ENCODE peak calls at places on chromosome 19, in six cellular contexts. V is OCI-LY7, Q is IMR-90, P is mammary epithelial cell, F is PC-9, U is keratinocyte. E is an unnamed sample. For H4K20me1, the result is how much of the 10 kb centered on the place peaks cover.

GRCh38 chr19:42407085-42407815 is 17.2 kb upstream of the CNFN start:
- DNase-seq in V (no peak), Q (no peak), P (no peak), U (no peak), F (no peak), E (no peak)

GRCh38 chr19:44723952-44724319 is 24.6 kb upstream of the BCL3 start:
- DNase-seq in Q (peak), U (no peak), F (peak), V (peak), P (peak), E (peak)

GRCh38 chr19:53506728-53507127 is 31.2 kb upstream of the ZNF331 start:
- DNase-seq in Q (no peak), F (no peak), V (no peak), U (no peak), P (no peak), E (no peak)

GRCh38 chr19:31301306-31301980 is 47.8 kb downstream of the TSHZ3 start:
- DNase-seq in V (no peak), F (no peak), P (no peak), Q (no peak), U (no peak), E (no peak)

GRCh38 chr19:5138606-5139594 is 170.0 kb downstream of the KDM4B start:
- DNase-seq in Q (peak), U (no peak), P (peak), V (no peak), F (no peak), E (no peak)

GRCh38 chr19:7349961-7350711 is 1.4 kb downstream of the ARHGEF18 start:
- DNase-seq in F (no peak), U (no peak), V (peak), Q (no peak), P (no peak), E (no peak)

GRCh38 chr19:13920940-13921744 is 15.1 kb downstream of the CC2D1A start:
- DNase-seq in Q (peak), F (peak), U (no peak), V (peak), P (peak), E (peak)

GRCh38 chr19:50548191-50549058 is 19.8 kb downstream of the LRRC4B start:
- DNase-seq in V (no peak), P (no peak), F (no peak), Q (no peak), U (no peak), E (no peak)

GRCh38 chr19:611506-611869 is 21.8 kb downstream of the HCN2 start:
- DNase-seq in U (peak), F (no peak), P (peak), V (no peak), Q (peak), E (no peak)

GRCh38 chr19:33388231-33388816 is 14.8 kb downstream of the CEBPG start:
- DNase-seq in V (no peak), F (no peak), P (no peak), Q (no peak), U (no peak), E (no peak)

GRCh38 chr19:22144394-22144793 is 52.4 kb downstream of the ZNF676 start:
- DNase-seq in V (peak), P (peak), Q (peak), F (no peak), U (no peak), E (peak)

GRCh38 chr19:18464646-18465045 is 26.7 kb upstream of the ISYNA1 start:
- DNase-seq in V (no peak), P (no peak), U (no peak), F (no peak), Q (peak), E (no peak)

GRCh38 chr19:5178841-5179625 is 161.6 kb downstream of the PTPRS start:
- DNase-seq in U (no peak), F (no peak), P (no peak), Q (no peak), V (no peak), E (no peak)

GRCh38 chr19:38693380-38694223 is 46.2 kb downstream of the ACTN4 start:
- DNase-seq in F (peak), U (peak), Q (peak), V (peak), P (peak), E (peak)

GRCh38 chr19:18503971-18504885 is 17.6 kb downstream of the ELL start:
- DNase-seq in F (no peak), U (no peak), P (no peak), V (no peak), Q (no peak), E (no peak)

GRCh38 chr19:21484631-21485030 is 20.8 kb upstream of the ZNF429 start:
- DNase-seq in V (no peak), P (no peak), Q (no peak), U (no peak), F (no peak), E (no peak)

GRCh38 chr19:29752450-29753025 is 37.5 kb upstream of the C19orf12 start:
- DNase-seq in V (no peak), Q (no peak), F (no peak), P (no peak), U (no peak), E (no peak)

GRCh38 chr19:30792561-30793505 is 420.6 kb downstream of the ZNF536 start:
- DNase-seq in P (no peak), Q (no peak), V (no peak), U (no peak), F (no peak), E (no peak)

GRCh38 chr19:5811117-5811516 is 6.2 kb downstream of the NRTN start:
- DNase-seq in Q (no peak), V (no peak), F (no peak), P (no peak), U (no peak), E (no peak)

GRCh38 chr19:37867831-37868230 is 38.6 kb downstream of the WDR87 start:
- DNase-seq in Q (peak), U (peak), V (no peak), P (peak), F (peak), E (no peak)

GRCh38 chr19:39913682-39914333 is 20.6 kb downstream of the FCGBP start:
- DNase-seq in V (no peak), F (no peak), P (no peak), Q (no peak), U (no peak), E (no peak)

GRCh38 chr19:917323-918151 is at the start of gene KISS1R:
- DNase-seq in V (peak), P (no peak), F (no peak), Q (peak), U (no peak), E (peak)

GRCh38 chr19:1110809-1111640 is 7.2 kb downstream of the GPX4 start:
- DNase-seq in V (no peak), Q (no peak), U (no peak), P (no peak), F (peak), E (no peak)

GRCh38 chr19:33447336-33448158 is 74.0 kb downstream of the CEBPG start:
- DNase-seq in F (no peak), Q (no peak), V (no peak), U (no peak), P (no peak), E (no peak)

GRCh38 chr19:49857061-49857833 is 6.3 kb downstream of the PTOV1 start:
- DNase-seq in F (no peak), P (no peak), Q (no peak), U (no peak), V (no peak), E (no peak)

GRCh38 chr19:48591021-48591420 is 15.5 kb upstream of the SPACA4 start:
- DNase-seq in P (no peak), U (no peak), F (no peak), V (no peak), Q (no peak), E (peak)

GRCh38 chr19:58093071-58093470 is 5.0 kb downstream of the ZSCAN18 start:
- DNase-seq in Q (no peak), F (no peak), U (no peak), V (no peak), P (no peak), E (no peak)

GRCh38 chr19:58088521-58089052 is 9.4 kb downstream of the ZSCAN18 start:
- DNase-seq in F (no peak), U (no peak), P (no peak), V (no peak), Q (no peak), E (no peak)

GRCh38 chr19:58095328-58095727 is 2.7 kb downstream of the ZSCAN18 start:
- DNase-seq in V (no peak), U (no peak), P (no peak), F (no peak), Q (no peak), E (no peak)

GRCh38 chr19:58089846-58090245 is 8.2 kb downstream of the ZSCAN18 start:
- DNase-seq in V (no peak), P (no peak), F (no peak), Q (no peak), U (no peak), E (no peak)

GRCh38 chr19:58091251-58091995 is 6.6 kb downstream of the ZSCAN18 start:
- DNase-seq in P (no peak), Q (no peak), V (no peak), F (no peak), U (no peak), E (peak)
- H4K20me1 ChIP-seq in P (under half), Q (under half), V (under half), F (under half), U (under half), E (under half)

GRCh38 chr19:54889566-54889965 is 15.5 kb downstream of the FCAR start:
- DNase-seq in U (no peak), F (no peak), Q (no peak), V (no peak), P (no peak), E (no peak)
- H4K20me1 ChIP-seq in U (under half), F (under half), Q (under half), V (under half), P (under half), E (under half)

GRCh38 chr19:3100747-3101730 is 6.9 kb downstream of the GNA11 start:
- DNase-seq in F (no peak), U (no peak), V (no peak), Q (no peak), P (no peak), E (no peak)
- H4K20me1 ChIP-seq in F (under half), U (under half), V (under half), Q (half or more), P (under half), E (under half)

GRCh38 chr19:10961073-10961762 is 388 bp downstream of the SMARCA4 start:
- DNase-seq in F (no peak), V (peak), Q (no peak), U (no peak), P (no peak), E (peak)

GRCh38 chr19:10964903-10965302 is 4.1 kb downstream of the SMARCA4 start:
- DNase-seq in U (no peak), P (no peak), Q (no peak), F (no peak), V (no peak), E (no peak)

GRCh38 chr19:10961763-10962536 is 1.1 kb downstream of the SMARCA4 start:
- DNase-seq in U (no peak), P (no peak), F (no peak), Q (peak), V (peak), E (no peak)

GRCh38 chr19:10963865-10964264 is 3.0 kb downstream of the SMARCA4 start:
- DNase-seq in F (no peak), U (no peak), Q (no peak), P (no peak), V (no peak), E (no peak)

GRCh38 chr19:10962863-10963262 is 2.0 kb downstream of the SMARCA4 start:
- DNase-seq in F (no peak), P (no peak), V (no peak), U (no peak), Q (no peak), E (no peak)
- H4K20me1 ChIP-seq in F (under half), P (under half), V (under half), U (under half), Q (under half), E (under half)

GRCh38 chr19:52214241-52214640 is 24.4 kb downstream of the PPP2R1A start:
- DNase-seq in Q (peak), F (peak), P (no peak), V (no peak), U (no peak), E (no peak)

GRCh38 chr19:52206481-52206880 is 16.6 kb downstream of the PPP2R1A start:
- DNase-seq in P (no peak), V (no peak), U (no peak), Q (no peak), F (no peak), E (no peak)

GRCh38 chr19:52212572-52213255 is 22.9 kb downstream of the PPP2R1A start:
- DNase-seq in U (no peak), F (peak), Q (no peak), P (no peak), V (no peak), E (no peak)

GRCh38 chr19:52211926-52212571 is 22.2 kb downstream of the PPP2R1A start:
- DNase-seq in F (no peak), Q (no peak), V (no peak), U (no peak), P (no peak), E (no peak)

DNA sequence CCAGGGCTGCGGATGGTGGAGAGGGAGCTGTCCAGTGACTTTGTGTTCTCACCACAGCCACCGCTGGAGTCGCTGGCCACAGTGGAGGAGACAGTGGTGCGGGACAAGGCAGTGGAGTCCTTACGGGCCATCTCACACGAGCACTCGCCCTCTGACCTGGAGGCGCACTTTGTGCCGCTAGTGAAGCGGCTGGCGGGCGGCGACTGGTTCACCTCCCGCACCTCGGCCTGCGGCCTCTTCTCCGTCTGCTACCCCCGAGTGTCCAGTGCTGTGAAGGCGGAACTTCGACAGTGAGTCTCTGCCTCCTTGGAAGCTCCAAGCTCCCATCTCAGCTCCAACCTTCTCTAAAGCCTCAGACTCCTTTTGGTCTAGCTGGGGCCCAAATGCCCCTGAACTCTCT is 21.4 kb downstream of the PPP2R1A start:
- DNase-seq in V (no peak), Q (no peak), F (no peak), U (no peak), P (no peak), E (no peak)
- H4K20me1 ChIP-seq in V (under half), Q (under half), F (under half), U (under half), P (under half), E (under half)

GRCh38 chr19:28514166-28514565 is 698.8 kb downstream of the UQCRFS1 start:
- DNase-seq in U (no peak), V (no peak), P (no peak), Q (no peak), F (no peak), E (no peak)
- H4K20me1 ChIP-seq in U (under half), V (under half), P (under half), Q (under half), F (under half), E (under half)

GRCh38 chr19:41355802-41356201 is 2.1 kb upstream of the TGFB1 start:
- DNase-seq in P (no peak), F (no peak), U (no peak), Q (no peak), V (no peak), E (no peak)
- H4K20me1 ChIP-seq in P (under half), F (under half), U (under half), Q (under half), V (under half), E (under half)